ENCODE peak calls at places on chromosomes 4 and X, in nine cellular contexts. Q, B, E, N, H, V, W, Z and J are unnamed samples.
A peak's percentile ranks its signal among the peaks of the same experiment; 100 is the strongest.

GRCh38 chr4:83417566-83417965 is 38.1 kb downstream of the HELQ start:
- DNase-seq in V (no peak), B (no peak), E (no peak), Q (no peak), W (no peak), H (no peak), N (no peak), Z (no peak), J (no peak)

GRCh38 chr4:168634276-168634802 is 137.5 kb downstream of the PALLD start:
- DNase-seq in E (peak; percentile 90), V (no peak), Q (no peak), N (no peak), H (peak; percentile 31), W (peak; percentile 98), B (peak; percentile 43), Z (no peak), J (peak; percentile 52)

GRCh38 chr4:107991945-107992625 is 2.4 kb downstream of the HADH start:
- DNase-seq in V (no peak), B (no peak), Z (no peak), Q (no peak), H (no peak), E (peak; percentile 19), N (no peak), W (no peak), J (no peak)

GRCh38 chr4:88729146-88729755 is 31.6 kb upstream of the NAP1L5 start:
- DNase-seq in N (no peak), B (no peak), V (no peak), W (no peak), Q (no peak), H (no peak), Z (no peak), E (no peak), J (no peak)

GRCh38 chr4:52892880-52893279 is 30.8 kb downstream of the RASL11B start:
- DNase-seq in Q (no peak), Z (no peak), E (peak; percentile 53), W (no peak), B (no peak), N (no peak), H (no peak), V (no peak), J (peak; percentile 66)

GRCh38 chrX:40866878-40867277 is 131.5 kb upstream of the MED14 start:
- DNase-seq in V (no peak), Z (no peak), B (no peak), N (no peak), Q (no peak), H (no peak), E (no peak), W (peak; percentile 65), J (no peak)

GRCh38 chr4:36582214-36582613 is 300.8 kb downstream of the DTHD1 start:
- DNase-seq in H (no peak), W (no peak), Z (no peak), E (no peak), N (no peak), Q (no peak), V (no peak), B (no peak), J (no peak)

GRCh38 chrX:150955590-150955989 is 27.5 kb upstream of the HMGB3 start:
- DNase-seq in V (no peak), H (no peak), Z (no peak), E (no peak), W (no peak), B (no peak), N (no peak), Q (no peak), J (no peak)

GRCh38 chr4:147578057-147578476 is 39.1 kb upstream of the TMEM184C start:
- DNase-seq in H (no peak), N (no peak), W (peak; percentile 98), Z (no peak), E (peak; percentile 97), B (no peak), V (no peak), Q (no peak), J (peak; percentile 86)

GRCh38 chr4:107314156-107314555 is 278.0 kb upstream of the DKK2 start:
- DNase-seq in E (no peak), Q (no peak), B (no peak), V (no peak), H (no peak), N (no peak), W (peak; percentile 8), Z (no peak), J (no peak)